ENCODE peak calls at places on chromosomes 13 and 19, in ten cellular contexts. P is ovary, N is sigmoid colon, T is SK-N-SH, M is stomach, U is K562, Z is tibial nerve, S is transverse colon, L is HepG2, F is H1. X is an unnamed sample. For H3K9me3, the result is how much of the 10 kb centered on the place peaks cover.

GRCh38 chr13:91139232-91139631 is 208.3 kb upstream of the MIR17HG start:
- DNase-seq in F (no peak), U (no peak), L (no peak), S (no peak), N (no peak), Z (no peak), T (no peak), M (no peak), P (no peak), X (no peak)

GRCh38 chr13:75312884-75313520 is 169.0 kb downstream of the TBC1D4 start:
- DNase-seq in U (no peak), T (no peak), S (no peak), M (no peak), N (no peak), F (no peak), P (no peak), Z (no peak), L (no peak), X (no peak)

GRCh38 chr13:23087884-23088283 is 92.9 kb upstream of the SGCG start:
- DNase-seq in T (peak), S (no peak), U (peak), N (no peak), L (peak), F (peak), P (no peak), M (no peak), Z (peak), X (no peak)

GRCh38 chr19:12095111-12095790 is 30.7 kb downstream of the ZNF844 start:
- DNase-seq in M (no peak), T (no peak), N (no peak), L (no peak), S (no peak), P (no peak), Z (no peak), U (no peak), F (no peak), X (no peak)

GRCh38 chr13:51488212-51488611 is 35.4 kb upstream of the INTS6 start:
- DNase-seq in F (no peak), N (no peak), T (no peak), U (no peak), P (no peak), S (no peak), M (no peak), L (no peak), Z (no peak), X (no peak)

GRCh38 chr19:14398563-14398962 is 17.3 kb downstream of the ADGRE5 start:
- DNase-seq in N (no peak), L (no peak), P (no peak), S (no peak), U (no peak), F (no peak), M (no peak), Z (no peak), T (no peak), X (no peak)

GRCh38 chr19:55638864-55639359 is 1.9 kb upstream of the ZNF580 start:
- DNase-seq in T (peak), Z (no peak), N (no peak), M (no peak), U (no peak), L (peak), F (peak), S (no peak), P (peak), X (no peak)

GRCh38 chr13:114025432-114026127 is 51.7 kb upstream of the C13orf46 start:
- DNase-seq in Z (no peak), S (peak), U (no peak), N (peak), L (no peak), P (peak), F (no peak), M (no peak), T (peak), X (no peak)

GRCh38 chr13:102983496-102983895 is 82.7 kb downstream of the SLC10A2 start:
- DNase-seq in F (no peak), Z (no peak), S (no peak), U (no peak), P (no peak), T (no peak), M (no peak), L (no peak), N (no peak), X (no peak)

GRCh38 chr19:13150919-13151604 is 851 bp downstream of the IER2 start:
- DNase-seq in N (no peak), U (peak), F (peak), Z (peak), P (peak), L (no peak), T (no peak), S (no peak), M (no peak), X (no peak)

GRCh38 chr13:50909605-50910482 is at the start of gene RNASEH2B:
- DNase-seq in T (peak), F (peak), P (peak), S (peak), N (peak), U (peak), Z (peak), L (peak), M (peak), X (peak)

GRCh38 chr13:45847554-45848224 is 3.9 kb downstream of the SIAH3 start:
- DNase-seq in T (no peak), N (peak), L (no peak), S (peak), M (peak), Z (peak), P (no peak), F (no peak), U (no peak), X (no peak)

GRCh38 chr19:22144394-22144793 is 52.4 kb downstream of the ZNF676 start:
- DNase-seq in N (no peak), M (no peak), U (peak), L (no peak), P (no peak), F (peak), T (peak), Z (no peak), S (no peak), X (no peak)
- H3K9me3 ChIP-seq in N (under half), M (half or more), U (under half), L (half or more), P (under half), F (half or more), T (under half), Z (under half), S (half or more), X (under half)

GRCh38 chr19:6228523-6229215 is 51.1 kb downstream of the MLLT1 start:
- DNase-seq in M (no peak), Z (no peak), L (no peak), F (no peak), P (no peak), S (no peak), N (no peak), U (no peak), T (no peak), X (no peak)

GRCh38 chr19:6229951-6230712 is 49.6 kb downstream of the MLLT1 start:
- DNase-seq in U (no peak), S (no peak), Z (no peak), L (no peak), P (no peak), F (no peak), T (no peak), M (no peak), N (no peak), X (no peak)

GRCh38 chr19:6227941-6228325 is 51.8 kb downstream of the MLLT1 start:
- DNase-seq in F (no peak), Z (no peak), M (no peak), P (no peak), S (no peak), L (no peak), N (no peak), U (no peak), T (no peak), X (no peak)

GRCh38 chr19:6230991-6231448 is 48.8 kb downstream of the MLLT1 start:
- DNase-seq in N (no peak), S (no peak), U (no peak), P (no peak), L (no peak), M (no peak), F (no peak), Z (no peak), T (no peak), X (peak)

DNA sequence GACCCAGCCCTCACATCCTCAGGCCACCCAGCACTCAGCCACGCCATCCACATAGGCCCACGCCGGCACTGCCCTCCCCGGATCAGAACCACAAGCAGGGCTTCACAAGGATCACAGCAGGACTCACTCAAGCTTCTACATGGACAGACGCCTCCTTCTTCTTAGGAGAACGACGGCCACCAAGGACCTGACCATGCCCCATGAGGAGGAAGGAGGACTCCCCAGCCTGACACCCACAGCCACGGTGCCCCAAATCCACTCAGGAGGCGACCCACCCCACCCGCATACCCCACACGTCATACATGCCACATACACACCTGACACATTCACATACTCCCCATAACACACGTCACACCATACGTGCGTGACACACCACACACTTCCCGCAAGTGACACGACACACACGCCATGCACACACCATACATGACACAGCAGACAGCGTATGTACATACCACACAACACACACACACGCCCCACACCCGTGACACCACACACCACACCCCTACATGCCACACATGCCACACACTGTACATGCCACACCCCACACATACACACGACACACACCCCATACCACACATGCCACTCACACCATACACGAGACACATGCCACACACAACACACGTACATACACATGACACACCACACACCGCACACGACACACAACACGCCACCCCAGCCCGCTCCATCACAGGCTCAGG is 50.4 kb downstream of the MLLT1 start:
- DNase-seq in F (no peak), S (no peak), P (no peak), T (no peak), L (no peak), M (no peak), U (no peak), N (no peak), Z (no peak), X (no peak)
- TF ChIP-seq EP300 in F (no peak), S (no peak), P (no peak), T (no peak), L (no peak), M (no peak), U (no peak), N (no peak), Z (no peak), X (no peak)

GRCh38 chr19:56760842-56761241 is 79.7 kb downstream of the PEG3 start:
- DNase-seq in L (no peak), N (no peak), P (no peak), U (no peak), M (no peak), F (no peak), T (no peak), Z (no peak), S (no peak), X (no peak)
- H3K9me3 ChIP-seq in L (under half), N (under half), P (under half), U (under half), M (half or more), F (half or more), T (under half), Z (under half), S (under half), X (under half)

DNA sequence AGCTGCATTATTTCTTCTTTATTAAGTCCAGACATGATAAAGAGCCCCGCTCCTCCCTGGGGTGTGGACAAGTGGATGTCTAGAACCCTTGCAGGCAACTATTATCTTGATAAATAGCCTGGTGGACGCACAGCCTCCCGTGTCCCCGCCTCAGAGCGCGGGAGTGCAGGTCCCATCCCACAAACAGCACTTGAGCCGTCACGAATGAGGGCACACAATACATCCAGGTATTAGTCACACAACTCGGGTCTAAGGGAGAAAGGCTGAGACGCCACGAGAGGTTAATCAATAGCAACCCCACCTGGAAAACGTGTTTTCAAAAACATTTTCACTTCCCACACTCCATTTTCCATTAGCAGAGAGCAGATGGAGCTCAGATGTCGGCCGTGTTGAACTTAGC is 213.2 kb upstream of the SOX1 start:
- DNase-seq in S (no peak), N (no peak), M (no peak), Z (no peak), L (no peak), U (no peak), F (peak), P (no peak), T (no peak), X (no peak)
- TF ChIP-seq EP300 in S (no peak), N (no peak), M (no peak), Z (no peak), L (no peak), U (no peak), F (no peak), P (no peak), T (no peak), X (no peak)

GRCh38 chr19:57334191-57334590 is 13.9 kb downstream of the ZNF543 start:
- DNase-seq in L (peak), F (no peak), S (no peak), N (no peak), M (no peak), Z (no peak), U (no peak), T (no peak), P (no peak), X (no peak)
- H3K9me3 ChIP-seq in L (under half), F (under half), S (under half), N (under half), M (half or more), Z (under half), U (under half), T (under half), P (under half), X (under half)

GRCh38 chr13:74287672-74288169 is 153.5 kb upstream of the KLF12 start:
- DNase-seq in F (peak), P (peak), S (peak), L (peak), U (no peak), T (peak), N (peak), M (peak), Z (peak), X (peak)
- TF ChIP-seq EP300 in F (no peak), P (no peak), S (no peak), L (peak), U (no peak), T (no peak), N (no peak), M (no peak), Z (no peak), X (no peak)

DNA sequence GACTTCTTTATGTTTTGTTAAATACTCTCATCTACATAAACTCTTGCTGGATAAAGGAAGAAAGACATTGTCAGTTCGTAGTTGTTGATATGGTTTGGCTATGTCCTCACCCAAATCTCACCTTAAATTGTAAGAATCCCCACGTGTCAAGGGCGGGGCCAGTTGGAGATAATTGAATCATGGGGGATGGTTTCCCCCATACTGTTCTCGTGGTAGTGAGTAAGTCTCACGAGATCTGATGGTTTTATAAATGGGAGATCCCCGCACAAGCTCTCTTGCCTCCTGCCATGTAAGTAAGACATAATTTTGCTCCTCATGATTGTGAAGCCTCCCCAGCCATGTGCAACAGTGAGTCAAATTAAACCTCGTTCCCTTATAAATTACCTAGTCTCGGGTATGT is 3.6 kb downstream of the ADGRE1 start:
- DNase-seq in L (no peak), M (no peak), P (no peak), U (no peak), F (no peak), T (no peak), S (no peak), Z (no peak), N (no peak), X (no peak)
- H3K9me3 ChIP-seq in L (under half), M (under half), P (under half), U (under half), F (half or more), T (under half), S (under half), Z (under half), N (under half), X (under half)

GRCh38 chr13:20222553-20222952 is 9.6 kb downstream of the GJB6 start:
- DNase-seq in T (no peak), U (no peak), N (no peak), M (no peak), P (no peak), S (no peak), F (no peak), L (no peak), Z (no peak), X (no peak)

GRCh38 chr13:20217168-20217567 is 15.0 kb downstream of the GJB6 start:
- DNase-seq in N (no peak), M (no peak), L (peak), P (no peak), Z (no peak), T (no peak), S (no peak), F (no peak), U (no peak), X (no peak)

GRCh38 chr13:20219585-20219984 is 12.5 kb downstream of the GJB6 start:
- DNase-seq in N (no peak), P (no peak), S (no peak), T (no peak), L (no peak), M (no peak), Z (no peak), F (no peak), U (no peak), X (no peak)

GRCh38 chr13:20227288-20227687 is 4.8 kb downstream of the GJB6 start:
- DNase-seq in U (no peak), F (no peak), L (no peak), Z (no peak), P (no peak), M (no peak), N (no peak), S (no peak), T (no peak), X (no peak)

DNA sequence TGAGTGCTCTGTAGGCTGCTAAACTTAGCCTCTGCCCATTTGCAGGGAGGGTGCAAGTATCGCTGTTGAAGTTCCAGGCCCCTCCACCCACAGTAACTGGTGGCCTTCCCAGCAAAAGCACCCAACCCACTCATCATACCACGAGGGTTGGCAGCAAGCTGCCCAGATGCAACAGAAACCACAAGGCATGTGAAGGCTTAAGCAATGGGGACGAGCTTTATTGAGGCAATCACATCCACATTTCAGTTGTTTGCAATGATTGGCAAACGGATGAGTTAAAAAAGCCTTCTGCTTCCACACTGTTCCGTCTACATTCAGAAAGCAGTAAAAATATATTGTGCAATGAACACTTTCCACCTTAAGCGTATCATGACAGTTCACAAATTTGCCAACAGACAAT is 10.3 kb downstream of the GJB6 start:
- DNase-seq in F (no peak), S (no peak), Z (no peak), N (no peak), T (no peak), M (no peak), U (no peak), P (no peak), L (no peak), X (no peak)
- TF ChIP-seq EP300 in F (no peak), S (no peak), Z (no peak), N (no peak), T (no peak), M (no peak), U (no peak), P (no peak), L (no peak), X (no peak)

GRCh38 chr19:35740108-35740422 is 2.2 kb downstream of the IGFLR1 start:
- DNase-seq in L (no peak), M (no peak), F (no peak), T (no peak), U (no peak), Z (no peak), N (no peak), P (no peak), S (no peak), X (no peak)
- H3K9me3 ChIP-seq in L (under half), M (under half), F (under half), T (under half), U (under half), Z (under half), N (under half), P (under half), S (under half), X (under half)

GRCh38 chr13:67045357-67045756 is 184.8 kb downstream of the PCDH9 start:
- DNase-seq in N (no peak), L (no peak), F (no peak), M (no peak), Z (no peak), U (no peak), P (no peak), S (no peak), T (no peak), X (no peak)

GRCh38 chr13:67048084-67048792 is 181.9 kb downstream of the PCDH9 start:
- DNase-seq in S (no peak), U (no peak), N (no peak), M (no peak), Z (no peak), P (no peak), F (no peak), L (no peak), T (no peak), X (no peak)

GRCh38 chr13:67048793-67049150 is 181.4 kb downstream of the PCDH9 start:
- DNase-seq in P (no peak), S (no peak), F (no peak), N (no peak), L (no peak), U (no peak), M (no peak), T (no peak), Z (no peak), X (no peak)

GRCh38 chr13:67052550-67053237 is 177.4 kb downstream of the PCDH9 start:
- DNase-seq in F (no peak), P (no peak), N (no peak), T (no peak), M (no peak), Z (no peak), U (no peak), L (no peak), S (no peak), X (no peak)

DNA sequence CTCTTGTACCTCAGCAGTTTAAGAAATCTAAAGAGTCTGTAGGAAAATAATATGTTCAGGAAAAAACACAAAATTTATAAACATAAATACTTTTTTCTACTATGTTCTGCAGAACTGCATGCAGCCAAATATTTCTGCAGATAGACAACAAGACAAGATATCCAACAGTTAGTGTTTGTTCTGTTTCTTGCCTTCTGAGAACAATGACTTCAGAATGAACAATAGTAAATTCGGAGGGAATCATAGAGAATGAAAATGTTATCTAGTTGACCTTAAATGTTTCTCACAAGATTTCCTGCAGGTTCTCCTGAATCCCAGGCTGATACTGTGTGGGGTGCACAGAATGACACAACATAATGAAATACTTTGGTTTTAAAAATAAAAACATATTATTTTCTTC is 180.4 kb downstream of the PCDH9 start:
- DNase-seq in N (no peak), F (no peak), L (no peak), P (no peak), M (no peak), S (no peak), Z (no peak), T (no peak), U (no peak), X (no peak)
- TF ChIP-seq EP300 in N (no peak), F (no peak), L (no peak), P (no peak), M (no peak), S (no peak), Z (no peak), T (no peak), U (no peak), X (no peak)

X was measured in suprapubic skin.